ENCODE peak calls at places on chromosomes 1 and 21, in six cellular contexts. One of them, this sample, is unnamed.

GRCh38 chr1:88946845-88947244 is 45.6 kb downstream of the KYAT3 start:
- DNase-seq in WTC11: no peak
- DNase-seq in lower lobe of right lung: no peak
- DNase-seq in fibroblast of lung: peak; percentile 38
- DNase-seq in left lung: no peak
- DNase-seq in GM13976: no peak
- DNase-seq in this sample: no peak

GRCh38 chr1:11838349-11839272 is 9.0 kb downstream of the NPPA start:
- DNase-seq in WTC11: peak; percentile 84
- DNase-seq in lower lobe of right lung: peak; percentile 84
- DNase-seq in fibroblast of lung: peak; percentile 20
- DNase-seq in left lung: peak; percentile 74
- DNase-seq in GM13976: peak; percentile 95
- DNase-seq in this sample: peak; percentile 89

GRCh38 chr1:219905524-219905923 is 22.8 kb downstream of the SLC30A10 start:
- DNase-seq in WTC11: no peak
- DNase-seq in lower lobe of right lung: no peak
- DNase-seq in fibroblast of lung: no peak
- DNase-seq in left lung: no peak
- DNase-seq in GM13976: no peak
- DNase-seq in this sample: no peak

GRCh38 chr1:111219466-111220286 is 7.8 kb upstream of the CHI3L2 start:
- DNase-seq in WTC11: no peak
- DNase-seq in lower lobe of right lung: no peak
- DNase-seq in fibroblast of lung: no peak
- DNase-seq in left lung: no peak
- DNase-seq in GM13976: peak; percentile 49
- DNase-seq in this sample: no peak

GRCh38 chr1:151801846-151802245 is 3.4 kb downstream of the LINGO4 start:
- DNase-seq in WTC11: no peak
- DNase-seq in lower lobe of right lung: no peak
- DNase-seq in fibroblast of lung: no peak
- DNase-seq in left lung: no peak
- DNase-seq in GM13976: peak; percentile 14
- DNase-seq in this sample: no peak

GRCh38 chr1:172351761-172352161 is 68.7 kb upstream of the C1orf105 start:
- DNase-seq in WTC11: no peak
- DNase-seq in lower lobe of right lung: no peak
- DNase-seq in fibroblast of lung: peak; percentile 82
- DNase-seq in left lung: no peak
- DNase-seq in GM13976: no peak
- DNase-seq in this sample: no peak

GRCh38 chr1:117359560-117360289 is 7.5 kb upstream of the MAN1A2 start:
- DNase-seq in WTC11: no peak
- DNase-seq in lower lobe of right lung: no peak
- DNase-seq in fibroblast of lung: no peak
- DNase-seq in left lung: no peak
- DNase-seq in GM13976: no peak
- DNase-seq in this sample: no peak

GRCh38 chr1:200115532-200115931 is 88.0 kb downstream of the NR5A2 start:
- DNase-seq in WTC11: no peak
- DNase-seq in lower lobe of right lung: no peak
- DNase-seq in fibroblast of lung: no peak
- DNase-seq in left lung: no peak
- DNase-seq in GM13976: no peak
- DNase-seq in this sample: no peak

GRCh38 chr1:224691526-224691925 is 75.4 kb downstream of the CNIH3 start:
- DNase-seq in WTC11: no peak
- DNase-seq in lower lobe of right lung: no peak
- DNase-seq in fibroblast of lung: no peak
- DNase-seq in left lung: no peak
- DNase-seq in GM13976: no peak
- DNase-seq in this sample: no peak

GRCh38 chr1:178941849-178942248 is 71.0 kb upstream of the ANGPTL1 start:
- DNase-seq in WTC11: no peak
- DNase-seq in lower lobe of right lung: no peak
- DNase-seq in fibroblast of lung: peak; percentile 52
- DNase-seq in left lung: no peak
- DNase-seq in GM13976: no peak
- DNase-seq in this sample: no peak

GRCh38 chr1:116732726-116733125 is 21.5 kb upstream of the CD2 start:
- DNase-seq in WTC11: no peak
- DNase-seq in lower lobe of right lung: no peak
- DNase-seq in fibroblast of lung: no peak
- DNase-seq in left lung: no peak
- DNase-seq in GM13976: no peak
- DNase-seq in this sample: no peak

GRCh38 chr21:42120904-42121535 is 49.9 kb downstream of the UMODL1 start:
- DNase-seq in WTC11: no peak
- DNase-seq in lower lobe of right lung: no peak
- DNase-seq in fibroblast of lung: no peak
- DNase-seq in left lung: no peak
- DNase-seq in GM13976: no peak
- DNase-seq in this sample: no peak

GRCh38 chr1:208581252-208581651 is 337.1 kb upstream of the PLXNA2 start:
- DNase-seq in WTC11: no peak
- DNase-seq in lower lobe of right lung: no peak
- DNase-seq in fibroblast of lung: no peak
- DNase-seq in left lung: no peak
- DNase-seq in GM13976: no peak
- DNase-seq in this sample: no peak

GRCh38 chr1:170634293-170634692 is 29.6 kb upstream of the PRRX1 start:
- DNase-seq in WTC11: no peak
- DNase-seq in lower lobe of right lung: no peak
- DNase-seq in fibroblast of lung: peak; percentile 88
- DNase-seq in left lung: no peak
- DNase-seq in GM13976: no peak
- DNase-seq in this sample: no peak

GRCh38 chr1:111990878-111991760 is 1.7 kb upstream of the KCND3 start:
- DNase-seq in WTC11: peak; percentile 67
- DNase-seq in lower lobe of right lung: peak; percentile 79
- DNase-seq in fibroblast of lung: peak; percentile 36
- DNase-seq in left lung: peak; percentile 71
- DNase-seq in GM13976: no peak
- DNase-seq in this sample: peak; percentile 63

GRCh38 chr1:172949096-172949495 is 101.6 kb downstream of the TNFSF18 start:
- DNase-seq in WTC11: no peak
- DNase-seq in lower lobe of right lung: no peak
- DNase-seq in fibroblast of lung: no peak
- DNase-seq in left lung: no peak
- DNase-seq in GM13976: no peak
- DNase-seq in this sample: no peak

GRCh38 chr1:155272466-155273133 is 704 bp downstream of the CLK2 start:
- DNase-seq in WTC11: no peak
- DNase-seq in lower lobe of right lung: no peak
- DNase-seq in fibroblast of lung: peak; percentile 75
- DNase-seq in left lung: no peak
- DNase-seq in GM13976: no peak
- DNase-seq in this sample: no peak

GRCh38 chr1:198185101-198185500 is 28.3 kb downstream of the NEK7 start:
- DNase-seq in WTC11: no peak
- DNase-seq in lower lobe of right lung: no peak
- DNase-seq in fibroblast of lung: no peak
- DNase-seq in left lung: no peak
- DNase-seq in GM13976: no peak
- DNase-seq in this sample: no peak

GRCh38 chr1:15939181-15940109 is 36.5 kb downstream of the ZBTB17 start:
- DNase-seq in WTC11: no peak
- DNase-seq in lower lobe of right lung: no peak
- DNase-seq in fibroblast of lung: peak; percentile 51
- DNase-seq in left lung: no peak
- DNase-seq in GM13976: peak; percentile 28
- DNase-seq in this sample: no peak

GRCh38 chr1:91166106-91166712 is 144.4 kb upstream of the ZNF644 start:
- DNase-seq in WTC11: peak; percentile 68
- DNase-seq in lower lobe of right lung: peak; percentile 67
- DNase-seq in fibroblast of lung: peak; percentile 43
- DNase-seq in left lung: peak; percentile 43
- DNase-seq in GM13976: peak; percentile 42
- DNase-seq in this sample: peak; percentile 79

GRCh38 chr1:62407398-62408009 is 29.3 kb upstream of the USP1 start:
- DNase-seq in WTC11: no peak
- DNase-seq in lower lobe of right lung: no peak
- DNase-seq in fibroblast of lung: peak; percentile 35
- DNase-seq in left lung: no peak
- DNase-seq in GM13976: peak; percentile 59
- DNase-seq in this sample: no peak

GRCh38 chr1:54791880-54792522 is 9.1 kb downstream of the TTC22 start:
- DNase-seq in WTC11: peak; percentile 88
- DNase-seq in lower lobe of right lung: no peak
- DNase-seq in fibroblast of lung: no peak
- DNase-seq in left lung: no peak
- DNase-seq in GM13976: no peak
- DNase-seq in this sample: peak; percentile 85

DNA sequence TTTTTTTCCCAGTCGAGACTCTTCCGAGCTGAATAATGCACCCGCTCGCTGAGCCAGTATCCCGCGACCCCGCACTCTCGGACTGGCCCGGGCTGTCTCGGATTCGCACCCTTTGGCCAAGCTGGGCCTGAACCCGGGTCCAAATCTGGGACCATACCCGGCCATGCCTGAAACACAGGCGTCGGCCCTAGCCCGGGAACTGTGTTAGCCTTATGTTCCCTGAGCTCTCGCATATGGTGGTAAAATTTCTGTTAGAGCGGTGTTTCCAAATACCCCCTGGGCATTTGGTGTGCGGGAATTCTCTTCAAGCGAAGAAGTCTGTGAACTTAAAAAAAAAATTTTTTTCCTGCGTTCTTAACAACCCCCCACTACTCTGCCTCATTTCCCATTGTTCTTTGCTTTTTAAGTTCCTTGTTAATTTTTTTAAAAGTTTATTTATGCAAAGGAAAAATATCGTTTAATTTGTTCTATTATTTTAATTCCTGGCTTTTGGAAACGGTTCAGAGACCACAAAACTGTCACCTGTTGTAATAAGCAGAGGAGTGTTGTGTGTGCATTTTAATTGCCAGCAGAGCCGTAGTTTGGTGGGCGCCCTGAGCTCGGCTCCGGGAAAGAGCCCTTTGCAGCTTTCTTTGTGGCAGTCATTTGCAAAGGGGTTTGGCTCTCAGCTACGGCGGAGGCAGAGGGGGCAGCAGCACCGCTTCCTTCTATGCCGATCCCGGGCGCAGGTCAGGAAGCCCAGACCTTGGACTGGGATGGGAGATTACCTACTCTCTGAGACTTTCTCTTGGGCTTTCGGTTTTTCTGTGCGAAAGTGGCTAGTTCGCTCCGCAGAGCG is 3.3 kb downstream of the RNF220 start:
- DNase-seq in WTC11: peak; percentile 80
- DNase-seq in lower lobe of right lung: no peak
- DNase-seq in fibroblast of lung: peak; percentile 18
- DNase-seq in left lung: no peak
- DNase-seq in GM13976: no peak
- DNase-seq in this sample: peak; percentile 59
- TF ChIP-seq CTCF in WTC11: no peak
- TF ChIP-seq CTCF in lower lobe of right lung: no peak
- TF ChIP-seq CTCF in fibroblast of lung: no peak
- TF ChIP-seq CTCF in left lung: no peak
- TF ChIP-seq CTCF in GM13976: no peak
- TF ChIP-seq CTCF in this sample: no peak

DNA sequence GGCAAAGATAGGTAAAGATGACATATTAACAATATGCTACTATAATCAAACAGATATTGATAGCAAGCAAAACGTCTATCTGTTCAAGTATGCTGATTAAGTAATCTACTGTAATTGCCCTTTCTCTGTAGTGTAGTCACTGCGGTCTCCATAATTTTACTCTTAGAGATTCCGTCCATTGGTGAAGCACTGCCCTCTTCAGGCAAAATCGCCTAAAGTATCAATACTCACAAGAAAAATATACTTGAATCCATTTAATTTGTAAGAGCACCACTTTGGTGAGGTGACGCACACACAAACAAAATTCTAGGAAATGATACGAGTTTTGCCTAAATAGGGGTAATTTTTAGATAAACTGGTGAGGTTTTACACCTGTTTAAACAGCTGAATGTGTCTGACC is 434.6 kb upstream of the CHRM3 start:
- DNase-seq in WTC11: no peak
- DNase-seq in lower lobe of right lung: no peak
- DNase-seq in fibroblast of lung: peak; percentile 61
- DNase-seq in left lung: no peak
- DNase-seq in GM13976: no peak
- DNase-seq in this sample: peak; percentile 30
- TF ChIP-seq CTCF in WTC11: no peak
- TF ChIP-seq CTCF in lower lobe of right lung: no peak
- TF ChIP-seq CTCF in fibroblast of lung: peak; percentile 42
- TF ChIP-seq CTCF in left lung: no peak
- TF ChIP-seq CTCF in GM13976: no peak
- TF ChIP-seq CTCF in this sample: peak; percentile 48

GRCh38 chr1:22143065-22143514 is at the start of gene WNT4:
- DNase-seq in WTC11: peak; percentile 57
- DNase-seq in lower lobe of right lung: peak; percentile 64
- DNase-seq in fibroblast of lung: peak; percentile 17
- DNase-seq in left lung: peak; percentile 46
- DNase-seq in GM13976: peak; percentile 88
- DNase-seq in this sample: peak; percentile 53
- TF ChIP-seq CTCF in WTC11: peak; percentile 39
- TF ChIP-seq CTCF in lower lobe of right lung: no peak
- TF ChIP-seq CTCF in fibroblast of lung: no peak
- TF ChIP-seq CTCF in left lung: no peak
- TF ChIP-seq CTCF in GM13976: no peak
- TF ChIP-seq CTCF in this sample: peak; percentile 31

DNA sequence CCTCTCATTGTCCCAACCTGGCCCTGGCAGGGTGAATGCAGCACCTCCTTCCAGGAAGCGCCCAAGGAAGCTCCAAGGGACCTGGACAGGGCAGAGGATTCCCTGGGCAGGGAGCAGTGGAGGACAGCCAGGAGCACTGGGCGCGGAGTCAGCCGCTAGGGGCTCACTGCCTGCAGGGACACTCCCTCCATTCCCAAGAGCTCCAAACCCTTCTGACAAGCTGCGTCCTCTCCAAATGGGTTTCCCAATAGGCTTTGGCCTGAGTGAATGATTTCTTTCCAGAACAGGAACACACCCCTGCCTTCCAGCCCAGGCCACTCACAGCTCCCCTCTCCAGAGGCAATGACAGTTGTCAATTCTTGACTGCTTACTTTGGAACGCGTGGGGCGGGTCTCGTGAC is 128.5 kb upstream of the EDN2 start:
- DNase-seq in WTC11: no peak
- DNase-seq in lower lobe of right lung: no peak
- DNase-seq in fibroblast of lung: no peak
- DNase-seq in left lung: no peak
- DNase-seq in GM13976: no peak
- DNase-seq in this sample: no peak
- TF ChIP-seq CTCF in WTC11: no peak
- TF ChIP-seq CTCF in lower lobe of right lung: no peak
- TF ChIP-seq CTCF in fibroblast of lung: no peak
- TF ChIP-seq CTCF in left lung: no peak
- TF ChIP-seq CTCF in GM13976: no peak
- TF ChIP-seq CTCF in this sample: no peak

GRCh38 chr1:196043268-196043667 is 565.0 kb downstream of the KCNT2 start:
- DNase-seq in WTC11: no peak
- DNase-seq in lower lobe of right lung: no peak
- DNase-seq in fibroblast of lung: no peak
- DNase-seq in left lung: no peak
- DNase-seq in GM13976: no peak
- DNase-seq in this sample: no peak
- TF ChIP-seq CTCF in WTC11: no peak
- TF ChIP-seq CTCF in lower lobe of right lung: no peak
- TF ChIP-seq CTCF in fibroblast of lung: no peak
- TF ChIP-seq CTCF in left lung: no peak
- TF ChIP-seq CTCF in GM13976: no peak
- TF ChIP-seq CTCF in this sample: no peak